ENCODE peak calls at places on chromosome 19, in nine cellular contexts. E is CD14-positive monocyte, U is BE2C, F is cardiac muscle cell, N is EL, T is frontal cortex, B is choroid plexus epithelial cell, I is GM20000, Z is HuH-7.5. R is an unnamed sample.

GRCh38 chr19:2485428-2485827 is 9.5 kb downstream of the GADD45B start:
- DNase-seq in U (no peak), Z (no peak), I (no peak), B (no peak), N (no peak), F (no peak), T (no peak), E (no peak), R (no peak)

GRCh38 chr19:39341122-39341719 is 1.0 kb upstream of the SAMD4B start:
- DNase-seq in T (no peak), Z (peak), F (peak), B (no peak), N (peak), U (peak), E (no peak), I (peak), R (no peak)

GRCh38 chr19:2083174-2083854 is 12.8 kb downstream of the MOB3A start:
- DNase-seq in T (no peak), E (no peak), Z (no peak), B (no peak), F (no peak), N (no peak), U (no peak), I (peak), R (peak)

GRCh38 chr19:57583104-57583520 is 833 bp upstream of the ZIK1 start:
- DNase-seq in E (no peak), U (no peak), I (no peak), F (no peak), N (no peak), B (no peak), T (no peak), Z (no peak), R (no peak)

GRCh38 chr19:16605552-16605951 is 22.5 kb downstream of the MED26 start:
- DNase-seq in U (peak), T (no peak), I (no peak), E (no peak), N (no peak), Z (no peak), F (no peak), B (no peak), R (no peak)

GRCh38 chr19:49455729-49456128 is 2.7 kb downstream of the ALDH16A1 start:
- DNase-seq in I (no peak), B (no peak), N (no peak), E (no peak), U (no peak), F (no peak), Z (no peak), T (no peak), R (no peak)

GRCh38 chr19:42281175-42282035 is 12.4 kb downstream of the CIC start:
- DNase-seq in Z (no peak), T (peak), U (peak), N (peak), E (no peak), I (no peak), B (peak), F (peak), R (no peak)

GRCh38 chr19:13329766-13330165 is 176.5 kb downstream of the CACNA1A start:
- DNase-seq in B (no peak), Z (no peak), I (no peak), U (no peak), T (no peak), F (no peak), N (no peak), E (no peak), R (no peak)

GRCh38 chr19:39265321-39265916 is 2.8 kb upstream of the IFNL2 start:
- DNase-seq in B (no peak), Z (no peak), U (peak), F (no peak), I (no peak), T (no peak), E (no peak), N (no peak), R (no peak)

GRCh38 chr19:45952691-45953505 is 20.8 kb downstream of the NOVA2 start:
- DNase-seq in T (no peak), B (peak), I (peak), N (peak), Z (peak), E (no peak), U (no peak), F (peak), R (peak)

GRCh38 chr19:33280351-33280921 is 21.9 kb downstream of the CEBPA start:
- DNase-seq in N (no peak), B (no peak), U (no peak), I (peak), T (no peak), Z (no peak), E (no peak), F (no peak), R (no peak)